ENCODE peak calls at places on chromosome 1, in six cellular contexts. One of them, this sample, is unnamed.

GRCh38 chr1:221574529-221574928 is 167.4 kb downstream of the DUSP10 start:
- DNase-seq in HEK293T: no peak
- DNase-seq in osteocyte: no peak
- DNase-seq in activated CD4-positive, alpha-beta T cell treated with anti-CD3 and anti-CD28 coated beads, Interleukin-2, amount 10 ng/mL, durations not matched to agents 7 days and 5 days: no peak
- DNase-seq in NAMALWA: no peak
- DNase-seq in dermis microvascular lymphatic vessel endothelial cell: no peak
- DNase-seq in this sample: no peak

GRCh38 chr1:34460193-34460592 is 283.5 kb downstream of the C1orf94 start:
- DNase-seq in dermis microvascular lymphatic vessel endothelial cell: peak
- DNase-seq in activated CD4-positive, alpha-beta T cell treated with anti-CD3 and anti-CD28 coated beads, Interleukin-2, amount 10 ng/mL, durations not matched to agents 7 days and 5 days: peak
- DNase-seq in osteocyte: no peak
- DNase-seq in HEK293T: peak
- DNase-seq in NAMALWA: peak
- DNase-seq in this sample: peak

GRCh38 chr1:241323510-241323909 is 33.5 kb downstream of the RGS7 start:
- DNase-seq in HEK293T: peak
- DNase-seq in osteocyte: no peak
- DNase-seq in activated CD4-positive, alpha-beta T cell treated with anti-CD3 and anti-CD28 coated beads, Interleukin-2, amount 10 ng/mL, durations not matched to agents 7 days and 5 days: peak
- DNase-seq in NAMALWA: peak
- DNase-seq in dermis microvascular lymphatic vessel endothelial cell: peak
- DNase-seq in this sample: peak

GRCh38 chr1:220698607-220699016 is 8.4 kb downstream of the C1orf115 start:
- DNase-seq in HEK293T: no peak
- DNase-seq in osteocyte: peak
- DNase-seq in dermis microvascular lymphatic vessel endothelial cell: no peak
- DNase-seq in activated CD4-positive, alpha-beta T cell treated with anti-CD3 and anti-CD28 coated beads, Interleukin-2, amount 10 ng/mL, durations not matched to agents 7 days and 5 days: no peak
- DNase-seq in NAMALWA: no peak
- DNase-seq in this sample: no peak

GRCh38 chr1:203751051-203751450 is 13.9 kb upstream of the LAX1 start:
- DNase-seq in osteocyte: no peak
- DNase-seq in NAMALWA: no peak
- DNase-seq in dermis microvascular lymphatic vessel endothelial cell: no peak
- DNase-seq in activated CD4-positive, alpha-beta T cell treated with anti-CD3 and anti-CD28 coated beads, Interleukin-2, amount 10 ng/mL, durations not matched to agents 7 days and 5 days: no peak
- DNase-seq in HEK293T: no peak
- DNase-seq in this sample: no peak

GRCh38 chr1:204678721-204679455 is 6.7 kb downstream of the LRRN2 start:
- DNase-seq in activated CD4-positive, alpha-beta T cell treated with anti-CD3 and anti-CD28 coated beads, Interleukin-2, amount 10 ng/mL, durations not matched to agents 7 days and 5 days: no peak
- DNase-seq in HEK293T: no peak
- DNase-seq in osteocyte: no peak
- DNase-seq in dermis microvascular lymphatic vessel endothelial cell: no peak
- DNase-seq in NAMALWA: no peak
- DNase-seq in this sample: no peak

GRCh38 chr1:165539306-165539705 is 4.5 kb upstream of the LRRC52 start:
- DNase-seq in dermis microvascular lymphatic vessel endothelial cell: no peak
- DNase-seq in HEK293T: no peak
- DNase-seq in activated CD4-positive, alpha-beta T cell treated with anti-CD3 and anti-CD28 coated beads, Interleukin-2, amount 10 ng/mL, durations not matched to agents 7 days and 5 days: no peak
- DNase-seq in NAMALWA: no peak
- DNase-seq in osteocyte: no peak
- DNase-seq in this sample: no peak

GRCh38 chr1:3603566-3604467 is 7.5 kb downstream of the MEGF6 start:
- DNase-seq in HEK293T: no peak
- DNase-seq in dermis microvascular lymphatic vessel endothelial cell: no peak
- DNase-seq in activated CD4-positive, alpha-beta T cell treated with anti-CD3 and anti-CD28 coated beads, Interleukin-2, amount 10 ng/mL, durations not matched to agents 7 days and 5 days: no peak
- DNase-seq in NAMALWA: no peak
- DNase-seq in osteocyte: no peak
- DNase-seq in this sample: no peak

GRCh38 chr1:113321761-113322387 is 68.4 kb upstream of the MAGI3 start:
- DNase-seq in HEK293T: no peak
- DNase-seq in NAMALWA: peak
- DNase-seq in dermis microvascular lymphatic vessel endothelial cell: no peak
- DNase-seq in activated CD4-positive, alpha-beta T cell treated with anti-CD3 and anti-CD28 coated beads, Interleukin-2, amount 10 ng/mL, durations not matched to agents 7 days and 5 days: no peak
- DNase-seq in osteocyte: no peak
- DNase-seq in this sample: no peak

GRCh38 chr1:226939439-226940028 is 560 bp upstream of the COQ8A start:
- DNase-seq in activated CD4-positive, alpha-beta T cell treated with anti-CD3 and anti-CD28 coated beads, Interleukin-2, amount 10 ng/mL, durations not matched to agents 7 days and 5 days: peak
- DNase-seq in NAMALWA: peak
- DNase-seq in osteocyte: no peak
- DNase-seq in dermis microvascular lymphatic vessel endothelial cell: no peak
- DNase-seq in HEK293T: peak
- DNase-seq in this sample: no peak

GRCh38 chr1:15526021-15526489 is 593 bp upstream of the DNAJC16 start:
- DNase-seq in HEK293T: no peak
- DNase-seq in dermis microvascular lymphatic vessel endothelial cell: no peak
- DNase-seq in activated CD4-positive, alpha-beta T cell treated with anti-CD3 and anti-CD28 coated beads, Interleukin-2, amount 10 ng/mL, durations not matched to agents 7 days and 5 days: no peak
- DNase-seq in NAMALWA: no peak
- DNase-seq in osteocyte: no peak
- DNase-seq in this sample: no peak

This sample was measured in GM12865.